ENCODE peak calls at places on chromosomes 7 and 10, in four cellular contexts. One of them, this sample, is unnamed.

GRCh38 chr10:127372361-127372760 is 176.0 kb upstream of the INSYN2A start:
- DNase-seq in stimulated activated CD8-positive, alpha-beta memory T cell treated with anti-CD3 and anti-CD28 coated beads, Interleukin-4, amount 100 ng/mL, for 4 hours: no peak
- DNase-seq in HEK293T: no peak
- DNase-seq in neural crest cell: no peak
- DNase-seq in this sample: no peak

GRCh38 chr7:28977881-28978280 is 19.8 kb upstream of the TRIL start:
- DNase-seq in stimulated activated CD8-positive, alpha-beta memory T cell treated with anti-CD3 and anti-CD28 coated beads, Interleukin-4, amount 100 ng/mL, for 4 hours: no peak
- DNase-seq in HEK293T: no peak
- DNase-seq in neural crest cell: no peak
- DNase-seq in this sample: no peak

GRCh38 chr10:70142555-70142954 is 3.9 kb downstream of the TYSND1 start:
- DNase-seq in stimulated activated CD8-positive, alpha-beta memory T cell treated with anti-CD3 and anti-CD28 coated beads, Interleukin-4, amount 100 ng/mL, for 4 hours: no peak
- DNase-seq in HEK293T: no peak
- DNase-seq in neural crest cell: no peak
- DNase-seq in this sample: no peak

GRCh38 chr10:80599424-80599847 is 61.7 kb downstream of the SH2D4B start:
- DNase-seq in stimulated activated CD8-positive, alpha-beta memory T cell treated with anti-CD3 and anti-CD28 coated beads, Interleukin-4, amount 100 ng/mL, for 4 hours: no peak
- DNase-seq in HEK293T: peak
- DNase-seq in neural crest cell: peak
- DNase-seq in this sample: peak

GRCh38 chr7:47738563-47739166 is 156.8 kb upstream of the TNS3 start:
- DNase-seq in stimulated activated CD8-positive, alpha-beta memory T cell treated with anti-CD3 and anti-CD28 coated beads, Interleukin-4, amount 100 ng/mL, for 4 hours: no peak
- DNase-seq in HEK293T: no peak
- DNase-seq in neural crest cell: no peak
- DNase-seq in this sample: no peak

GRCh38 chr7:124532166-124532565 is 233.4 kb downstream of the GPR37 start:
- DNase-seq in stimulated activated CD8-positive, alpha-beta memory T cell treated with anti-CD3 and anti-CD28 coated beads, Interleukin-4, amount 100 ng/mL, for 4 hours: no peak
- DNase-seq in HEK293T: no peak
- DNase-seq in neural crest cell: no peak
- DNase-seq in this sample: no peak

GRCh38 chr7:22147113-22147512 is 201.4 kb upstream of the CDCA7L start:
- DNase-seq in stimulated activated CD8-positive, alpha-beta memory T cell treated with anti-CD3 and anti-CD28 coated beads, Interleukin-4, amount 100 ng/mL, for 4 hours: no peak
- DNase-seq in HEK293T: no peak
- DNase-seq in neural crest cell: no peak
- DNase-seq in this sample: no peak

GRCh38 chr7:30430777-30431176 is 47.8 kb downstream of the NOD1 start:
- DNase-seq in stimulated activated CD8-positive, alpha-beta memory T cell treated with anti-CD3 and anti-CD28 coated beads, Interleukin-4, amount 100 ng/mL, for 4 hours: no peak
- DNase-seq in HEK293T: no peak
- DNase-seq in neural crest cell: no peak
- DNase-seq in this sample: peak

GRCh38 chr10:81179805-81180452 is 642.2 kb downstream of the SH2D4B start:
- DNase-seq in stimulated activated CD8-positive, alpha-beta memory T cell treated with anti-CD3 and anti-CD28 coated beads, Interleukin-4, amount 100 ng/mL, for 4 hours: no peak
- DNase-seq in HEK293T: peak
- DNase-seq in neural crest cell: peak
- DNase-seq in this sample: no peak